ENCODE peak calls at places on chromosome 14, in six cellular contexts. H is transverse colon; A is suprapubic skin; G is PC-9; V is cardiac muscle cell; E is effector memory CD4-positive, alpha-beta T cell. W is an unnamed sample. For H3K36me3, the result is how much of the 10 kb centered on the place peaks cover.

GRCh38 chr14:55973285-55973800 is 144.9 kb upstream of the PELI2 start:
- DNase-seq in H (no peak), E (no peak), G (no peak), V (no peak), A (no peak), W (no peak)

GRCh38 chr14:35576260-35576659 is 42.3 kb downstream of the INSM2 start:
- DNase-seq in A (no peak), G (no peak), E (no peak), H (no peak), V (peak), W (peak)

GRCh38 chr14:94132285-94132887 is 3.0 kb upstream of the IFI27L2 start:
- DNase-seq in H (peak), E (peak), V (peak), G (peak), A (no peak), W (peak)

GRCh38 chr14:99128185-99128584 is 143.8 kb downstream of the BCL11B start:
- DNase-seq in A (no peak), V (no peak), H (no peak), G (no peak), E (no peak), W (no peak)

GRCh38 chr14:33790996-33791395 is 159.9 kb downstream of the EGLN3 start:
- DNase-seq in H (no peak), V (no peak), A (no peak), E (no peak), G (no peak), W (no peak)

GRCh38 chr14:80867798-80868197 is 73.7 kb downstream of the CEP128 start:
- DNase-seq in H (no peak), E (no peak), G (no peak), A (no peak), V (no peak), W (no peak)

GRCh38 chr14:94021001-94021400 is 5.1 kb upstream of the OTUB2 start:
- DNase-seq in H (no peak), E (no peak), V (no peak), A (no peak), G (peak), W (no peak)

GRCh38 chr14:53380041-53380440 is 226.9 kb upstream of the DDHD1 start:
- DNase-seq in A (no peak), H (no peak), E (no peak), G (no peak), V (no peak), W (no peak)

GRCh38 chr14:86527312-86527711 is 997.4 kb downstream of the FLRT2 start:
- DNase-seq in E (no peak), V (no peak), A (no peak), G (no peak), H (no peak), W (no peak)

GRCh38 chr14:69643430-69644200 is 32.2 kb downstream of the SUSD6 start:
- DNase-seq in H (peak), G (peak), E (no peak), V (no peak), A (no peak), W (no peak)

GRCh38 chr14:37598973-37599526 is 3.6 kb downstream of the TTC6 start:
- DNase-seq in E (no peak), G (no peak), V (no peak), H (no peak), A (no peak), W (no peak)

GRCh38 chr14:58901826-58902225 is 264.1 kb downstream of the DACT1 start:
- DNase-seq in H (no peak), A (no peak), E (no peak), G (no peak), V (peak), W (no peak)

GRCh38 chr14:59215353-59215752 is 26.9 kb downstream of the DAAM1 start:
- DNase-seq in G (no peak), V (peak), E (no peak), A (peak), H (peak), W (no peak)

GRCh38 chr14:101072945-101073597 is 169.5 kb upstream of the RTL1 start:
- DNase-seq in G (peak), A (peak), E (no peak), H (peak), V (peak), W (peak)

GRCh38 chr14:29320261-29320660 is 553.7 kb downstream of the FOXG1 start:
- DNase-seq in G (no peak), E (no peak), H (no peak), V (peak), A (no peak), W (no peak)

GRCh38 chr14:68146812-68147211 is 327.2 kb downstream of the RAD51B start:
- DNase-seq in A (no peak), V (peak), G (peak), H (no peak), E (no peak), W (peak)

GRCh38 chr14:23047042-23047634 is 5.1 kb downstream of the PSMB11 start:
- DNase-seq in V (peak), A (no peak), E (no peak), G (no peak), H (no peak), W (no peak)

GRCh38 chr14:68819260-68819691 is 26.4 kb upstream of the ZFP36L1 start:
- DNase-seq in G (peak), E (peak), V (peak), A (no peak), H (peak), W (peak)

GRCh38 chr14:63378444-63378843 is 59.7 kb upstream of the GPHB5 start:
- DNase-seq in A (no peak), V (no peak), E (no peak), H (no peak), G (no peak), W (no peak)
- H3K36me3 ChIP-seq in A (under half), V (under half), E (under half), H (under half), G (under half), W (under half)

GRCh38 chr14:21264025-21264801 is 5.0 kb downstream of the HNRNPC start:
- DNase-seq in H (no peak), V (peak), G (peak), E (no peak), A (no peak), W (peak)
- H3K36me3 ChIP-seq in H (under half), V (under half), G (half or more), E (under half), A (under half), W (half or more)

DNA sequence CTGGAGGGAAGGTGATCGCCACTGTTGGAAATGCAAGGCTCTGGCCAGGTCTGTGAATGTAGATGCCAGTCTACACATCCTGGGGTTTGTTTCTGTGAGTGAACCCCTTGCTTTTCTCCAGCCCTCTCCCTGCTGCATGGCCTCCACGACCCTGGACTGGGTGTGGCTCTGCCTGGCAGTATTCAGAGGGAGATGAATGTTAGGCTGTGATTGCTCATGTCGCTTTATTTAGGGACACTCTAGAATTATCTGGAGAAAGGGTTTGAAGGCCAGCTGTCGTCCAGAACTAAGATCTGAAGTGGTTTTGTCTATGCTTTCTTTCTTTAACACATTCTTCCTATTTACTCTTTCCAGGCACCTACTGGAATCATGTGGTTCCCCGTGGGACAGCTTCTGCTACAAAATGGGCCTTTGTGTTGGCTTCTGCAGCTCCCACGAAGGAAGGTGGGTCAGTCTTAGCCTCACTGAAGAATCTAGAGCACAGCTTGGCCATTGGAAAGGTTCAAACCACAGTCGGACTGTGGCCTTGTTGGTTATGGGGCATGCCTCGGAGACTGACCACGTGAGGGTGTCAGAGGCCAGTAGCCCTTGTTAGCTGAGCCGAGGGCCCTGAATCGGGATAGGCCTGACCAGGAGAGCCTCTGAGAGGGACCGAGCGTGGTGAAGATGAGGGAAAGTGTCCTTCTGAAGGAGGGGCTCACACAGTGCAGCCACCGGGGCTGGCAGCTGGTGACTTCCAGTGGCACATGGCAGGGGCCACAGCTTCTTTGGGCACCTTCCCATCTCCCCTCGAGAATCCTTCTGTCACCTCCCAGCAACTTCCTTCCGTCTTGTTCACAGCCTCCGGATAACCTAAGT is 59.1 kb downstream of the ANKRD9 start:
- DNase-seq in H (no peak), V (no peak), A (peak), G (no peak), E (no peak), W (no peak)
- H3K36me3 ChIP-seq in H (under half), V (under half), A (half or more), G (under half), E (under half), W (half or more)

GRCh38 chr14:51697848-51698247 is 46.1 kb downstream of the FRMD6 start:
- DNase-seq in E (no peak), G (no peak), H (no peak), A (no peak), V (no peak), W (no peak)

GRCh38 chr14:51704465-51705050 is 52.8 kb downstream of the FRMD6 start:
- DNase-seq in G (no peak), A (no peak), V (no peak), H (no peak), E (no peak), W (no peak)

GRCh38 chr14:51703787-51704186 is 52.1 kb downstream of the FRMD6 start:
- DNase-seq in A (no peak), E (no peak), V (no peak), H (no peak), G (no peak), W (no peak)

DNA sequence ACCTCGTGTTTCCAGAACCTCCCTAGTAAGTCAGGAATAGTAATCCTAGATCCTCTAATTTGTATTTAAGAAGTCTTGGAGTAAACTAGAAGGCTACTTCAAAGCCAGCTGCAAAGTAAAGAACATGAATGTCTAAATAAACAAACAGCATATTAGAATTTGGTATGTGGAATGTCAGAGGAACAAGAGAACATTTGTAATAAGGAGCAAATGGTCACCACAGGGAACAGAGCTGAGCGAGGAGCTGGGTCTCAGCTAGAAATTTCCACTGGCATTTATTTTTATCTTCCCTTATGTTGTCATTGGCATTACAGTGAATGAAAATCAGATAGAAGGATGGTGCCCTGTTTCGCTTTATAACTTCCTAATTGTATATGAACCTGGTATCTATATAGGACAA is 50.2 kb downstream of the FRMD6 start:
- DNase-seq in V (no peak), G (no peak), A (no peak), H (no peak), E (no peak), W (peak)
- H3K36me3 ChIP-seq in V (under half), G (under half), A (under half), H (under half), E (under half), W (half or more)